ENCODE peak calls at places on chromosomes 6 and 20, in five cellular contexts. Z, U, Y, K and L are unnamed samples.

GRCh38 chr6:37804676-37805075 is 14.9 kb upstream of the ZFAND3 start:
- DNase-seq in Z (no peak), U (no peak), Y (no peak), K (no peak), L (no peak)

GRCh38 chr6:133610271-133610840 is 278.6 kb upstream of the TCF21 start:
- DNase-seq in Z (peak; percentile 46), U (no peak), Y (no peak), K (no peak), L (no peak)

GRCh38 chr6:147782302-147782701 is 273.8 kb downstream of the SAMD5 start:
- DNase-seq in Z (peak; percentile 56), U (no peak), Y (no peak), K (no peak), L (no peak)

GRCh38 chr20:32285082-32285620 is 7.7 kb downstream of the KIF3B start:
- DNase-seq in Z (no peak), U (peak; percentile 43), Y (no peak), K (no peak), L (no peak)

GRCh38 chr6:11851405-11851804 is 72.8 kb upstream of the ADTRP start:
- DNase-seq in Z (peak; percentile 82), U (no peak), Y (no peak), K (no peak), L (no peak)

GRCh38 chr6:101070044-101070608 is 189.0 kb upstream of the ASCC3 start:
- DNase-seq in Z (no peak), U (no peak), Y (no peak), K (no peak), L (no peak)

GRCh38 chr6:101716810-101717209 is 323.3 kb downstream of the GRIK2 start:
- DNase-seq in Z (no peak), U (no peak), Y (no peak), K (no peak), L (no peak)

GRCh38 chr20:57659789-57660509 is 39.7 kb upstream of the ZBP1 start:
- DNase-seq in Z (no peak), U (no peak), Y (no peak), K (peak; percentile 38), L (peak; percentile 79)

GRCh38 chr20:1646975-1647431 is 10.6 kb downstream of the SIRPG start:
- DNase-seq in Z (no peak), U (no peak), Y (no peak), K (no peak), L (no peak)

GRCh38 chr6:16049178-16049577 is 79.7 kb upstream of the MYLIP start:
- DNase-seq in Z (peak; percentile 23), U (no peak), Y (no peak), K (no peak), L (no peak)

GRCh38 chr20:56630086-56630493 is 984 bp downstream of the TFAP2C start:
- DNase-seq in Z (peak; percentile 72), U (peak; percentile 64), Y (peak; percentile 84), K (no peak), L (peak; percentile 94)

GRCh38 chr20:62940875-62941274 is 2.9 kb downstream of the GID8 start:
- DNase-seq in Z (no peak), U (no peak), Y (no peak), K (no peak), L (no peak)

GRCh38 chr6:140101367-140101766 is 726.9 kb upstream of the CITED2 start:
- DNase-seq in Z (peak; percentile 43), U (no peak), Y (no peak), K (no peak), L (no peak)

GRCh38 chr6:140107216-140107615 is 732.8 kb upstream of the CITED2 start:
- DNase-seq in Z (no peak), U (no peak), Y (no peak), K (no peak), L (no peak)

GRCh38 chr6:140101818-140102217 is 727.4 kb upstream of the CITED2 start:
- DNase-seq in Z (no peak), U (no peak), Y (no peak), K (no peak), L (no peak)

DNA sequence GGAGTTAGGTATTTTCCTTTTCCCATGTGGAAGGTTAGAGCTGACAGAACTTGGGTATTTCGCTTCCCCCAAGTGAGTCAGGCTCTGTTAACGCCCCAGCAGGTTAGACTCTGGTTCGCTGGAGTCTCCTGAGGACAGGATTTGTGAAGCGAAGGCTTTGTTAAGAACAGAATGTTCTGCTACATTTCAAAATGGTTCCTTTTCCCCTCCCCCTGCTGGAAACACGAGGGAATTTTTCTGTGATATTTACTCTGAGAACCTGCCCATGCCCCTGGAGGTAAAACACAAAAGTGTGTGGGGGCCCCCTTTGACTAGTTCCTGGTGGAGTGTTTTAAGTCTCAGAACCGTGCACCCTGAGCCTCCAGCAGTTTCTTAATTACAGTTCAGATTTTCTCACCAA is 731.4 kb upstream of the CITED2 start:
- DNase-seq in Z (peak; percentile 2), U (no peak), Y (peak; percentile 21), K (no peak), L (no peak)
- TF ChIP-seq CTCF in Z (peak; percentile 40), U (no peak), Y (peak; percentile 32), K (no peak), L (peak; percentile 32)

GRCh38 chr6:152127429-152128165 is 320.1 kb downstream of the ESR1 start:
- DNase-seq in Z (peak; percentile 10), U (no peak), Y (no peak), K (no peak), L (no peak)
- TF ChIP-seq CTCF in Z (no peak), U (no peak), Y (no peak), K (no peak), L (no peak)

DNA sequence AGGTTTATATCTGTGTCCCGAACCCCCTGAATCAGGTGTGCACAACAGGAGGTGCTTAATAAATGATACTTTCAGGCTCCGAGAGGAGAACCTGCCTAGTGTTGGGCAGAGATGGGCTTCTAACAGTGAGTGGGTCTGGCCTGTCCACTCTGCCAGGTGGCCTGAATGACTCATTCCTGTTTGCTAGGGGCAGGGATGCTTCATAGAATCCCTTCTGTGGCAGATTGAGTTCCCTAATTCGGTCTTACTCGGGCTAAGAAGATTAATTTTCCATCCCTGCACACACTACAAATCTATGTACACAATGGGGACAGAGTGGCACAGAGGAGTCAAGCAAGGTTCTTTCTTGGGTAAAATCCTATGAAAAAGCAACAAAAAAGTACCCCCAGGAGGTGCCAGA is 19.8 kb downstream of the SDC4 start:
- DNase-seq in Z (no peak), U (no peak), Y (no peak), K (no peak), L (no peak)
- TF ChIP-seq CTCF in Z (no peak), U (no peak), Y (no peak), K (no peak), L (no peak)

GRCh38 chr20:22815584-22815983 is 219.5 kb upstream of the SSTR4 start:
- DNase-seq in Z (no peak), U (no peak), Y (no peak), K (no peak), L (no peak)
- TF ChIP-seq CTCF in Z (no peak), U (no peak), Y (peak; percentile 44), K (no peak), L (peak; percentile 24)

GRCh38 chr6:46652232-46652602 is 401 bp downstream of the CYP39A1 start:
- DNase-seq in Z (no peak), U (no peak), Y (no peak), K (no peak), L (no peak)

GRCh38 chr6:46652603-46653438 is at the start of the genes CYP39A1 and SLC25A27:
- DNase-seq in Z (peak; percentile 83), U (peak; percentile 92), Y (peak; percentile 97), K (peak; percentile 81), L (peak; percentile 93)

GRCh38 chr6:46657642-46658041 is 4.9 kb downstream of the SLC25A27 start:
- DNase-seq in Z (no peak), U (no peak), Y (no peak), K (no peak), L (no peak)

GRCh38 chr6:46653439-46653942 is 716 bp downstream of the SLC25A27 start:
- DNase-seq in Z (no peak), U (no peak), Y (no peak), K (no peak), L (no peak)

DNA sequence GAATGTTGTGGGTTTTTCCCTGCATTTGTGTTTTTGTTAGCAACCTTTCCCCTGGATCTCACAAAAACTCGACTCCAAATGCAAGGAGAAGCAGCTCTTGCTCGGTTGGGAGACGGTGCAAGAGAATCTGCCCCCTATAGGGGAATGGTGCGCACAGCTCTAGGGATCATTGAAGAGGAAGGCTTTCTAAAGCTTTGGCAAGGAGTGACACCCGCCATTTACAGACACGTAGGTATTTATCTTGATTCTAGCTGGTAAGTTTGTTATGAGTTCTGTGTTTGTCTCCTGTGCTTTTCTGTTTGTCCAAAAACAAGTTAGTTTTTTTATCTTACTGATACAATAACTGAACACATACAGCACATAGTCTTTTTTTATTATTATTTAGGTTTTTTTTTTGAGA is 3.0 kb downstream of the SLC25A27 start:
- DNase-seq in Z (no peak), U (no peak), Y (peak; percentile 51), K (no peak), L (no peak)
- TF ChIP-seq CTCF in Z (peak; percentile 37), U (no peak), Y (peak; percentile 50), K (no peak), L (peak; percentile 42)

GRCh38 chr6:166514196-166514595 is 72.3 kb downstream of the RAMACL start:
- DNase-seq in Z (no peak), U (no peak), Y (no peak), K (peak; percentile 31), L (no peak)

GRCh38 chr6:166512567-166512966 is 73.9 kb downstream of the RAMACL start:
- DNase-seq in Z (no peak), U (peak; percentile 52), Y (no peak), K (peak; percentile 79), L (no peak)

GRCh38 chr6:166511316-166511715 is 75.2 kb downstream of the RAMACL start:
- DNase-seq in Z (no peak), U (no peak), Y (no peak), K (no peak), L (no peak)

GRCh38 chr6:166516256-166516655 is 70.2 kb downstream of the RAMACL start:
- DNase-seq in Z (no peak), U (no peak), Y (no peak), K (no peak), L (no peak)

DNA sequence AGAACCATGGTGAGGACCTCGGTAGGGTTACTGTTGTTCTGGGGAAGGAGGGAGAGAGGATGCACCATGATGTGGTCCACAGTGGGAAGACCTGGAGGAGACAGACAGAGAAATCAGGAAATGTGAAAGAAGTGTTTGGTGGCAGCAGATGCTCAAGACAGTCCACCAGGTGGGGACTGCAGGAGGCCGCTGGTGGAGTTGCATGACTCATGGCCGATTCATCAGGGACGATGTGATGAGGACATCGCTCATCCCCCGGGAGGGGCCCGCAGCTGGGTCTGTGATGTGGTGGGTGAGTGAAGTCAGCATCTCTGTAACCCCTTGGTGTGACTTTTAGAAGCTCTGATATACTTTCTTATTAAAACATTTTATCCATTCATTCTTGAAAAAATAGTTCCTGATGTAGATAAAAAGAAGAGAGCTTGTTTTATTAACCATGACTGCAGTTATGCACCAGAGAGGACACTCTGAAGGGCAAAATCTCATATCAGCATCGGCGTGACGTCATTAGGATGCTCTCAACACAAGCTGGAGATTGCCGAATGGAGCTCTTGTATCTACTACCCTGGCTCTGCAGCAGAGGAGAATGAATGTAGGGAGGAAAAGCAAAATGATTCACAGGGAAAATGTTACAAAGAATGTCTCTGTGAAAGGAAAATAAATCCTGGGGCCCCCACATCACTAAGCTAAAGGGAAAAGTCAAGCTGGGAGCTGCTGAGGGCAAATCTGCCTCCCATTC is 71.2 kb downstream of the RAMACL start:
- DNase-seq in Z (peak; percentile 84), U (peak; percentile 22), Y (no peak), K (peak; percentile 63), L (no peak)
- TF ChIP-seq CTCF in Z (peak; percentile 48), U (no peak), Y (peak; percentile 31), K (no peak), L (peak; percentile 42)